ENCODE peak calls at places on chromosomes 13 and 19, in ten cellular contexts. I is activated naive CD8-positive, alpha-beta T cell treated with anti-CD3 and anti-CD28 coated beads, Interleukin-2, amount 50 U/mL, for 24 hours; Q is cerebellar nuclear complex; T is AG04450; S is brain microvascular endothelial cell; R is WTC11; X is activated CD8-positive, alpha-beta memory T cell treated with anti-CD3 and anti-CD28 coated beads, Interleukin-2, amount 50 U/mL, for 48 hours; J is fibroblast of lung; O is stimulated activated CD4-positive, alpha-beta T cell treated with anti-CD3 and anti-CD28 coated beads, Interleukin-1b, Interleukin-23, amount 100 ng/mL, for 1 hour; K is pulmonary artery endothelial cell. L is an unnamed sample.
A peak's percentile ranks its signal among the peaks of the same experiment; 100 is the strongest.

GRCh38 chr19:8638078-8638619 is 7.7 kb downstream of the NFILZ start:
- DNase-seq in X (no peak), O (no peak), R (no peak), Q (no peak), K (no peak), T (no peak), J (peak; percentile 89), I (no peak), S (peak; percentile 36), L (no peak)

GRCh38 chr13:109729031-109729870 is 57.1 kb downstream of the IRS2 start:
- DNase-seq in R (no peak), X (no peak), J (peak; percentile 56), S (no peak), O (no peak), K (no peak), I (no peak), Q (no peak), T (no peak), L (no peak)

GRCh38 chr19:41939861-41940442 is 11.7 kb upstream of the ERFL start:
- DNase-seq in S (no peak), X (no peak), J (no peak), K (no peak), T (no peak), R (peak; percentile 46), Q (no peak), I (peak; percentile 64), O (no peak), L (no peak)

GRCh38 chr19:1910169-1910568 is 5.0 kb downstream of the ADAT3 start:
- DNase-seq in S (peak; percentile 13), O (no peak), J (no peak), T (no peak), R (no peak), I (no peak), K (no peak), X (no peak), Q (peak; percentile 10), L (no peak)

GRCh38 chr13:77717508-77717907 is 20.0 kb downstream of the SLAIN1 start:
- DNase-seq in O (no peak), S (no peak), I (no peak), R (no peak), K (no peak), Q (no peak), J (no peak), X (no peak), T (no peak), L (no peak)

GRCh38 chr19:35959040-35959967 is 23.1 kb downstream of the LRFN3 start:
- DNase-seq in X (peak; percentile 82), S (no peak), T (no peak), O (peak; percentile 69), R (peak; percentile 47), K (no peak), Q (no peak), J (no peak), I (peak; percentile 70), L (no peak)

GRCh38 chr13:23020246-23020843 is 160.4 kb upstream of the SGCG start:
- DNase-seq in O (no peak), K (peak; percentile 7), S (peak; percentile 53), I (peak; percentile 16), J (peak; percentile 36), Q (peak; percentile 0), R (peak; percentile 43), T (no peak), X (no peak), L (no peak)

GRCh38 chr19:9109959-9110358 is 2.7 kb upstream of the OR7G2 start:
- DNase-seq in I (no peak), S (no peak), J (no peak), R (no peak), O (no peak), K (no peak), X (no peak), T (no peak), Q (no peak), L (no peak)

GRCh38 chr19:45747513-45747912 is 14.3 kb downstream of the MEIOSIN start:
- DNase-seq in I (no peak), T (no peak), X (no peak), K (no peak), S (no peak), O (no peak), Q (no peak), J (no peak), R (no peak), L (no peak)

GRCh38 chr19:30116530-30116929 is 174.5 kb downstream of the URI1 start:
- DNase-seq in O (no peak), J (no peak), R (no peak), T (no peak), Q (no peak), K (no peak), X (no peak), I (no peak), S (no peak), L (no peak)

GRCh38 chr13:110443633-110444225 is 117.8 kb downstream of the RAB20 start:
- DNase-seq in K (no peak), X (no peak), J (no peak), T (no peak), I (no peak), S (no peak), R (no peak), Q (no peak), O (no peak), L (no peak)

GRCh38 chr13:114099918-114100445 is 32.4 kb downstream of the RASA3 start:
- DNase-seq in O (no peak), K (no peak), T (no peak), Q (no peak), S (no peak), X (no peak), J (peak; percentile 59), R (peak; percentile 21), I (no peak), L (no peak)

GRCh38 chr13:114211446-114211845 is 23.3 kb upstream of the CDC16 start:
- DNase-seq in J (no peak), O (no peak), S (no peak), R (no peak), X (no peak), I (no peak), T (no peak), K (no peak), Q (no peak), L (no peak)

GRCh38 chr13:45205124-45205523 is 4.3 kb upstream of the KCTD4 start:
- DNase-seq in T (no peak), S (no peak), I (no peak), R (no peak), K (no peak), Q (no peak), J (no peak), O (no peak), X (no peak), L (no peak)

GRCh38 chr13:31223215-31223614 is 23.4 kb downstream of the B3GLCT start:
- DNase-seq in K (no peak), R (no peak), O (no peak), Q (no peak), I (no peak), J (no peak), S (no peak), T (no peak), X (no peak), L (no peak)

GRCh38 chr13:91356919-91357612 is 9.6 kb downstream of the MIR17HG start:
- DNase-seq in K (no peak), S (no peak), X (no peak), T (no peak), O (no peak), Q (no peak), R (no peak), J (no peak), I (no peak), L (no peak)

GRCh38 chr19:45931055-45931454 is 16.5 kb upstream of the NANOS2 start:
- DNase-seq in X (no peak), R (no peak), S (no peak), J (no peak), T (no peak), Q (no peak), K (no peak), O (no peak), I (no peak), L (no peak)

GRCh38 chr19:47274891-47275865 is 493 bp downstream of the INAFM1 start:
- DNase-seq in J (peak; percentile 25), T (no peak), K (no peak), I (peak; percentile 26), R (peak; percentile 45), O (no peak), Q (no peak), X (no peak), S (no peak), L (no peak)